ENCODE peak calls at places on chromosomes 6 and 20, in nine cellular contexts. V is astrocyte of the spinal cord, F is Panc1, W is GM13977, K is AG04449, A is right atrium auricular region, L is fibroblast of lung, C is fibroblast of pulmonary artery, T is AG09319. G is an unnamed sample.

GRCh38 chr6:45493761-45494160 is 116.0 kb upstream of the SUPT3H start:
- DNase-seq in W (no peak), T (no peak), K (no peak), A (no peak), V (no peak), C (no peak), F (no peak), L (no peak), G (no peak)

GRCh38 chr6:64012351-64013060 is 376.9 kb downstream of the PHF3 start:
- DNase-seq in F (peak), V (peak), K (no peak), A (no peak), W (peak), C (peak), L (peak), T (no peak), G (no peak)

GRCh38 chr20:64228751-64229518 is 26.6 kb upstream of the PCMTD2 start:
- DNase-seq in V (no peak), C (no peak), K (no peak), T (no peak), W (no peak), L (no peak), A (no peak), F (no peak), G (no peak)

GRCh38 chr6:117483004-117483644 is 650 bp downstream of the DCBLD1 start:
- DNase-seq in V (peak), F (no peak), A (peak), K (no peak), W (peak), L (peak), C (peak), T (no peak), G (peak)

GRCh38 chr20:62376112-62377063 is 9.3 kb upstream of the LAMA5 start:
- DNase-seq in L (peak), A (no peak), W (no peak), K (no peak), T (no peak), F (no peak), C (peak), V (no peak), G (no peak)

GRCh38 chr6:29733057-29733456 is 9.8 kb downstream of the HLA-F start:
- DNase-seq in A (no peak), V (no peak), F (no peak), W (no peak), L (no peak), C (no peak), K (no peak), T (no peak), G (no peak)

GRCh38 chr20:48066256-48066655 is 281.0 kb upstream of the SULF2 start:
- DNase-seq in T (no peak), F (no peak), C (peak), L (peak), A (no peak), K (peak), V (peak), W (no peak), G (no peak)

GRCh38 chr6:135568366-135568765 is 70.8 kb upstream of the AHI1 start:
- DNase-seq in V (peak), C (peak), A (no peak), T (peak), W (peak), L (peak), K (peak), F (no peak), G (no peak)

GRCh38 chr6:18179770-18180393 is 24.7 kb downstream of the KDM1B start:
- DNase-seq in K (no peak), T (no peak), W (no peak), L (no peak), C (no peak), V (no peak), F (no peak), A (no peak), G (no peak)

GRCh38 chr20:52303281-52303950 is 111.8 kb upstream of the ZFP64 start:
- DNase-seq in F (no peak), K (no peak), V (no peak), A (no peak), C (no peak), L (no peak), T (no peak), W (no peak), G (no peak)

GRCh38 chr6:26017567-26017966 is 55.0 kb downstream of the TRIM38 start:
- DNase-seq in W (peak), L (peak), T (no peak), V (peak), F (no peak), A (peak), C (peak), K (no peak), G (no peak)
- TF ChIP-seq CTCF in W (peak), L (peak), T (peak), V (peak), F (no peak), A (peak), C (peak), K (peak), G (peak)

GRCh38 chr6:130457605-130458004 is 91.8 kb downstream of the TMEM200A start:
- DNase-seq in L (no peak), C (no peak), T (peak), K (no peak), V (no peak), F (no peak), W (no peak), A (no peak), G (no peak)
- TF ChIP-seq CTCF in L (peak), C (no peak), T (peak), K (peak), V (peak), F (no peak), W (no peak), A (no peak), G (no peak)

GRCh38 chr6:50724381-50725124 is 11.2 kb downstream of the TFAP2D start:
- DNase-seq in V (no peak), K (no peak), F (no peak), T (no peak), L (no peak), W (no peak), A (no peak), C (no peak), G (no peak)
- TF ChIP-seq CTCF in V (no peak), K (no peak), F (no peak), T (no peak), L (no peak), W (no peak), A (no peak), C (no peak), G (no peak)

GRCh38 chr6:2949121-2949520 is 22.2 kb downstream of the SERPINB6 start:
- DNase-seq in C (no peak), F (no peak), L (no peak), W (no peak), K (no peak), V (no peak), T (no peak), A (peak), G (peak)
- TF ChIP-seq CTCF in C (no peak), F (no peak), L (no peak), W (no peak), K (no peak), V (no peak), T (no peak), A (no peak), G (no peak)

GRCh38 chr20:49599746-49600113 is 31.8 kb upstream of the PTGIS start:
- DNase-seq in V (no peak), W (no peak), K (no peak), T (no peak), A (no peak), L (no peak), C (no peak), F (no peak), G (no peak)

GRCh38 chr20:49607568-49607967 is 39.6 kb upstream of the PTGIS start:
- DNase-seq in C (no peak), T (no peak), V (no peak), A (no peak), L (no peak), W (no peak), K (no peak), F (no peak), G (no peak)

GRCh38 chr20:49602370-49603208 is 34.7 kb upstream of the PTGIS start:
- DNase-seq in C (no peak), F (no peak), T (no peak), K (no peak), W (no peak), A (no peak), L (no peak), V (no peak), G (no peak)

GRCh38 chr20:49601153-49601924 is 33.4 kb upstream of the PTGIS start:
- DNase-seq in A (no peak), C (no peak), L (no peak), K (no peak), V (no peak), W (no peak), F (no peak), T (no peak), G (no peak)

GRCh38 chr20:49603209-49603627 is 35.3 kb upstream of the PTGIS start:
- DNase-seq in T (peak), C (peak), A (no peak), L (peak), W (no peak), K (no peak), F (no peak), V (peak), G (no peak)
- TF ChIP-seq CTCF in T (peak), C (peak), A (no peak), L (peak), W (peak), K (peak), F (peak), V (peak), G (peak)

G was measured in osteocyte.